ENCODE peak calls at places on chromosomes 7 and 10, in nine cellular contexts. One of them, this sample, is unnamed.

GRCh38 chr10:76459016-76459415 is 1027.6 kb downstream of the LRMDA start:
- DNase-seq in cardiac muscle cell: peak
- DNase-seq in right lobe of liver: no peak
- DNase-seq in nephron progenitor cell: no peak
- DNase-seq in tibial nerve: no peak
- DNase-seq in GM13976: no peak
- DNase-seq in GM23338: no peak
- DNase-seq in WTC11: no peak
- DNase-seq in mesothelial cell of epicardium: no peak
- DNase-seq in this sample: no peak

GRCh38 chr10:5751854-5752253 is 61.4 kb downstream of the GDI2 start:
- DNase-seq in WTC11: peak
- DNase-seq in GM23338: peak
- DNase-seq in mesothelial cell of epicardium: no peak
- DNase-seq in cardiac muscle cell: no peak
- DNase-seq in nephron progenitor cell: no peak
- DNase-seq in right lobe of liver: no peak
- DNase-seq in tibial nerve: no peak
- DNase-seq in GM13976: no peak
- DNase-seq in this sample: no peak

GRCh38 chr10:93917064-93917391 is 23.2 kb downstream of the SLC35G1 start:
- DNase-seq in tibial nerve: no peak
- DNase-seq in WTC11: peak
- DNase-seq in mesothelial cell of epicardium: no peak
- DNase-seq in right lobe of liver: no peak
- DNase-seq in nephron progenitor cell: no peak
- DNase-seq in cardiac muscle cell: no peak
- DNase-seq in GM13976: no peak
- DNase-seq in GM23338: peak
- DNase-seq in this sample: no peak

GRCh38 chr7:157581740-157582139 is 244.9 kb downstream of the DNAJB6 start:
- DNase-seq in cardiac muscle cell: no peak
- DNase-seq in nephron progenitor cell: no peak
- DNase-seq in right lobe of liver: no peak
- DNase-seq in tibial nerve: no peak
- DNase-seq in GM23338: no peak
- DNase-seq in mesothelial cell of epicardium: no peak
- DNase-seq in WTC11: peak
- DNase-seq in GM13976: no peak
- DNase-seq in this sample: no peak

GRCh38 chr10:123017421-123018165 is 8.8 kb downstream of the ACADSB start:
- DNase-seq in GM23338: peak
- DNase-seq in tibial nerve: no peak
- DNase-seq in WTC11: peak
- DNase-seq in GM13976: no peak
- DNase-seq in mesothelial cell of epicardium: no peak
- DNase-seq in nephron progenitor cell: no peak
- DNase-seq in cardiac muscle cell: no peak
- DNase-seq in right lobe of liver: no peak
- DNase-seq in this sample: no peak

GRCh38 chr10:127402596-127403409 is 146.3 kb upstream of the NPS start:
- DNase-seq in GM23338: no peak
- DNase-seq in WTC11: no peak
- DNase-seq in right lobe of liver: no peak
- DNase-seq in tibial nerve: no peak
- DNase-seq in nephron progenitor cell: no peak
- DNase-seq in GM13976: no peak
- DNase-seq in cardiac muscle cell: no peak
- DNase-seq in mesothelial cell of epicardium: no peak
- DNase-seq in this sample: no peak

GRCh38 chr10:124344266-124344590 is 74.5 kb downstream of the OAT start:
- DNase-seq in nephron progenitor cell: no peak
- DNase-seq in GM23338: no peak
- DNase-seq in right lobe of liver: no peak
- DNase-seq in WTC11: no peak
- DNase-seq in mesothelial cell of epicardium: no peak
- DNase-seq in GM13976: no peak
- DNase-seq in tibial nerve: no peak
- DNase-seq in cardiac muscle cell: no peak
- DNase-seq in this sample: no peak

GRCh38 chr7:120966961-120967360 is 16.4 kb downstream of the ING3 start:
- DNase-seq in GM23338: no peak
- DNase-seq in nephron progenitor cell: no peak
- DNase-seq in WTC11: no peak
- DNase-seq in tibial nerve: no peak
- DNase-seq in right lobe of liver: no peak
- DNase-seq in GM13976: no peak
- DNase-seq in mesothelial cell of epicardium: no peak
- DNase-seq in cardiac muscle cell: no peak
- DNase-seq in this sample: no peak

GRCh38 chr7:15607541-15608210 is 45.9 kb upstream of the AGMO start:
- DNase-seq in mesothelial cell of epicardium: no peak
- DNase-seq in tibial nerve: no peak
- DNase-seq in WTC11: no peak
- DNase-seq in right lobe of liver: no peak
- DNase-seq in GM23338: no peak
- DNase-seq in nephron progenitor cell: no peak
- DNase-seq in GM13976: no peak
- DNase-seq in cardiac muscle cell: no peak
- DNase-seq in this sample: no peak

GRCh38 chr7:132347858-132348257 is 228.4 kb downstream of the PLXNA4 start:
- DNase-seq in GM23338: no peak
- DNase-seq in mesothelial cell of epicardium: no peak
- DNase-seq in WTC11: no peak
- DNase-seq in right lobe of liver: no peak
- DNase-seq in GM13976: no peak
- DNase-seq in cardiac muscle cell: no peak
- DNase-seq in tibial nerve: no peak
- DNase-seq in nephron progenitor cell: peak
- DNase-seq in this sample: no peak

GRCh38 chr10:97573021-97573420 is 442 bp downstream of the ANKRD2 start:
- DNase-seq in mesothelial cell of epicardium: no peak
- DNase-seq in WTC11: no peak
- DNase-seq in nephron progenitor cell: no peak
- DNase-seq in tibial nerve: no peak
- DNase-seq in right lobe of liver: no peak
- DNase-seq in GM13976: no peak
- DNase-seq in cardiac muscle cell: no peak
- DNase-seq in GM23338: no peak
- DNase-seq in this sample: no peak

GRCh38 chr10:77926566-77927342 is at the start of gene DLG5:
- DNase-seq in mesothelial cell of epicardium: peak
- DNase-seq in cardiac muscle cell: peak
- DNase-seq in nephron progenitor cell: peak
- DNase-seq in right lobe of liver: peak
- DNase-seq in GM13976: peak
- DNase-seq in WTC11: peak
- DNase-seq in tibial nerve: peak
- DNase-seq in GM23338: peak
- DNase-seq in this sample: peak

GRCh38 chr10:8636371-8636770 is 581.9 kb downstream of the GATA3 start:
- DNase-seq in tibial nerve: no peak
- DNase-seq in nephron progenitor cell: no peak
- DNase-seq in right lobe of liver: no peak
- DNase-seq in GM13976: no peak
- DNase-seq in cardiac muscle cell: no peak
- DNase-seq in WTC11: no peak
- DNase-seq in GM23338: no peak
- DNase-seq in mesothelial cell of epicardium: no peak
- DNase-seq in this sample: no peak

GRCh38 chr10:49429458-49429857 is 33.6 kb upstream of the DRGX start:
- DNase-seq in WTC11: no peak
- DNase-seq in cardiac muscle cell: no peak
- DNase-seq in mesothelial cell of epicardium: no peak
- DNase-seq in tibial nerve: no peak
- DNase-seq in GM13976: no peak
- DNase-seq in GM23338: no peak
- DNase-seq in right lobe of liver: no peak
- DNase-seq in nephron progenitor cell: no peak
- DNase-seq in this sample: no peak

GRCh38 chr10:49433069-49433468 is 37.2 kb upstream of the DRGX start:
- DNase-seq in WTC11: no peak
- DNase-seq in right lobe of liver: no peak
- DNase-seq in nephron progenitor cell: no peak
- DNase-seq in mesothelial cell of epicardium: no peak
- DNase-seq in cardiac muscle cell: no peak
- DNase-seq in GM13976: no peak
- DNase-seq in tibial nerve: no peak
- DNase-seq in GM23338: no peak
- DNase-seq in this sample: no peak

GRCh38 chr10:49431426-49431825 is 35.5 kb upstream of the DRGX start:
- DNase-seq in GM13976: no peak
- DNase-seq in right lobe of liver: no peak
- DNase-seq in WTC11: no peak
- DNase-seq in GM23338: no peak
- DNase-seq in tibial nerve: no peak
- DNase-seq in nephron progenitor cell: no peak
- DNase-seq in cardiac muscle cell: no peak
- DNase-seq in mesothelial cell of epicardium: no peak
- DNase-seq in this sample: no peak

DNA sequence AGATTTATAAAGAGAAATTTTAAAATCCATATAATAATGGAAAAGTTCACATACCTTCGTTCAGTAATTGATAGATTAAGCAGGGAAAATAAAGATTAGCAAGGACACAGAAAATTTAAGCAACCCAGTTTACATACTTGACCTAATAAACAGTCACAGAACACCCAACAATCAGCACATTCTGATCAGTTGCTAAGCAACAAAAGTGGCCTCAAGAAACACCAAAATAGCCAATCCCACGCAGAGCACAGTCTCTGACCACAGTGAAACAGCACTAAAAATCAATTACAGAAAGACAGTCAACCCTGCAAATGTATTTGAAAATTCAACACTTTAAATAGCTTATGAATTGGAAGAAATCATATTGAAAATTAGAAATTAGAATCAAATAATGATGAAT is 39.3 kb upstream of the DRGX start:
- DNase-seq in GM13976: no peak
- DNase-seq in mesothelial cell of epicardium: no peak
- DNase-seq in GM23338: peak
- DNase-seq in cardiac muscle cell: no peak
- DNase-seq in tibial nerve: no peak
- DNase-seq in WTC11: no peak
- DNase-seq in nephron progenitor cell: no peak
- DNase-seq in right lobe of liver: no peak
- DNase-seq in this sample: no peak
- TF ChIP-seq CTCF in GM13976: no peak
- TF ChIP-seq CTCF in mesothelial cell of epicardium: no peak
- TF ChIP-seq CTCF in GM23338: no peak
- TF ChIP-seq CTCF in cardiac muscle cell: no peak
- TF ChIP-seq CTCF in tibial nerve: no peak
- TF ChIP-seq CTCF in WTC11: no peak
- TF ChIP-seq CTCF in nephron progenitor cell: no peak
- TF ChIP-seq CTCF in right lobe of liver: no peak
- TF ChIP-seq CTCF in this sample: no peak

GRCh38 chr7:2108501-2109250 is 124.1 kb downstream of the MAD1L1 start:
- DNase-seq in tibial nerve: no peak
- DNase-seq in GM23338: no peak
- DNase-seq in right lobe of liver: no peak
- DNase-seq in cardiac muscle cell: no peak
- DNase-seq in mesothelial cell of epicardium: no peak
- DNase-seq in GM13976: no peak
- DNase-seq in WTC11: no peak
- DNase-seq in nephron progenitor cell: peak
- DNase-seq in this sample: no peak
- TF ChIP-seq CTCF in tibial nerve: no peak
- TF ChIP-seq CTCF in GM23338: no peak
- TF ChIP-seq CTCF in right lobe of liver: no peak
- TF ChIP-seq CTCF in cardiac muscle cell: no peak
- TF ChIP-seq CTCF in mesothelial cell of epicardium: no peak
- TF ChIP-seq CTCF in GM13976: no peak
- TF ChIP-seq CTCF in WTC11: no peak
- TF ChIP-seq CTCF in nephron progenitor cell: no peak
- TF ChIP-seq CTCF in this sample: no peak

GRCh38 chr7:155788616-155789000 is 23.7 kb downstream of the SHH start:
- DNase-seq in cardiac muscle cell: no peak
- DNase-seq in right lobe of liver: no peak
- DNase-seq in nephron progenitor cell: no peak
- DNase-seq in tibial nerve: no peak
- DNase-seq in GM23338: no peak
- DNase-seq in WTC11: no peak
- DNase-seq in mesothelial cell of epicardium: no peak
- DNase-seq in GM13976: no peak
- DNase-seq in this sample: no peak

GRCh38 chr7:155791214-155791737 is 21.0 kb downstream of the SHH start:
- DNase-seq in nephron progenitor cell: no peak
- DNase-seq in right lobe of liver: no peak
- DNase-seq in WTC11: no peak
- DNase-seq in GM23338: no peak
- DNase-seq in mesothelial cell of epicardium: no peak
- DNase-seq in cardiac muscle cell: no peak
- DNase-seq in GM13976: no peak
- DNase-seq in tibial nerve: no peak
- DNase-seq in this sample: no peak

GRCh38 chr7:155787171-155787851 is 25.0 kb downstream of the SHH start:
- DNase-seq in nephron progenitor cell: peak
- DNase-seq in right lobe of liver: no peak
- DNase-seq in cardiac muscle cell: peak
- DNase-seq in WTC11: no peak
- DNase-seq in tibial nerve: no peak
- DNase-seq in GM13976: no peak
- DNase-seq in GM23338: peak
- DNase-seq in mesothelial cell of epicardium: no peak
- DNase-seq in this sample: no peak

GRCh38 chr7:155790666-155791065 is 21.6 kb downstream of the SHH start:
- DNase-seq in nephron progenitor cell: no peak
- DNase-seq in right lobe of liver: no peak
- DNase-seq in tibial nerve: no peak
- DNase-seq in GM13976: no peak
- DNase-seq in GM23338: no peak
- DNase-seq in cardiac muscle cell: no peak
- DNase-seq in WTC11: no peak
- DNase-seq in mesothelial cell of epicardium: no peak
- DNase-seq in this sample: no peak

GRCh38 chr7:155789001-155789725 is 23.1 kb downstream of the SHH start:
- DNase-seq in right lobe of liver: no peak
- DNase-seq in GM23338: no peak
- DNase-seq in nephron progenitor cell: no peak
- DNase-seq in mesothelial cell of epicardium: no peak
- DNase-seq in cardiac muscle cell: no peak
- DNase-seq in GM13976: no peak
- DNase-seq in tibial nerve: no peak
- DNase-seq in WTC11: no peak
- DNase-seq in this sample: no peak
- TF ChIP-seq CTCF in right lobe of liver: no peak
- TF ChIP-seq CTCF in GM23338: no peak
- TF ChIP-seq CTCF in nephron progenitor cell: no peak
- TF ChIP-seq CTCF in mesothelial cell of epicardium: no peak
- TF ChIP-seq CTCF in cardiac muscle cell: no peak
- TF ChIP-seq CTCF in GM13976: no peak
- TF ChIP-seq CTCF in tibial nerve: no peak
- TF ChIP-seq CTCF in WTC11: no peak
- TF ChIP-seq CTCF in this sample: no peak

DNA sequence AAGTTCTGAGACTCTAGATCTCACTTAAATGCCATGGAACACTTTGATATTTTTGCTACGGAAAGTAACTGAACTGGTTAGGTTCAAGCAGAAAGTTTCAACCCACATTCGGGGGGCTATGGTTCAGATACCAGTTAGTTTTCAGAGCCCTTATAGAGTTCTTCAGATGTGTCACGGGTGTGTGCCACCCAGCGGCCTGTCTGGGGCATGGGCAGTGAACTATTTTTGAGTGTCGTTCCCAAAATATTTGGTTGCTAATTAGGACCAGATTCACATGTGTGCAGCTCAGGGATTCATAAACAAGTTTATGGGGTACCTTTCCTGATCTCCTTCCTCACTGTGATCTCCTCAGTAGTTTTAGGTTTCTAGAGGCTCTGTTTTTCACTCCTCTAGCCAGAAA is 271.9 kb downstream of the C7orf25 start:
- DNase-seq in GM13976: no peak
- DNase-seq in tibial nerve: no peak
- DNase-seq in cardiac muscle cell: no peak
- DNase-seq in GM23338: peak
- DNase-seq in mesothelial cell of epicardium: no peak
- DNase-seq in WTC11: no peak
- DNase-seq in right lobe of liver: no peak
- DNase-seq in nephron progenitor cell: no peak
- DNase-seq in this sample: no peak
- TF ChIP-seq CTCF in GM13976: no peak
- TF ChIP-seq CTCF in tibial nerve: no peak
- TF ChIP-seq CTCF in cardiac muscle cell: no peak
- TF ChIP-seq CTCF in GM23338: peak
- TF ChIP-seq CTCF in mesothelial cell of epicardium: no peak
- TF ChIP-seq CTCF in WTC11: no peak
- TF ChIP-seq CTCF in right lobe of liver: no peak
- TF ChIP-seq CTCF in nephron progenitor cell: no peak
- TF ChIP-seq CTCF in this sample: no peak

This sample was measured in activated CD8-positive, alpha-beta T cell treated with anti-CD3 and anti-CD28 coated beads for 36 hours.